ENCODE peak calls at places on chromosomes 3 and 15, in seven cellular contexts. C, E, S, I, Z, F and T are unnamed samples.

GRCh38 chr3:151366993-151367392 is 17.6 kb downstream of the P2RY12 start:
- DNase-seq in C (no peak), E (no peak), S (no peak), I (no peak), Z (no peak), F (no peak), T (no peak)

GRCh38 chr3:48013288-48013980 is 2.8 kb downstream of the MAP4 start:
- DNase-seq in C (no peak), E (peak), S (peak), I (peak), Z (peak), F (peak), T (peak)

GRCh38 chr15:91099616-91100560 is at the start of gene SV2B:
- DNase-seq in C (peak), E (peak), S (peak), I (peak), Z (peak), F (peak), T (peak)

GRCh38 chr3:175340338-175341015 is 481.3 kb downstream of the NAALADL2 start:
- DNase-seq in C (no peak), E (no peak), S (no peak), I (no peak), Z (no peak), F (no peak), T (no peak)

GRCh38 chr3:191238321-191238817 is 39.3 kb downstream of the OSTN start:
- DNase-seq in C (no peak), E (peak), S (peak), I (no peak), Z (peak), F (peak), T (peak)

GRCh38 chr15:35293353-35294130 is 208.4 kb upstream of the NANOGP8 start:
- DNase-seq in C (peak), E (peak), S (peak), I (peak), Z (peak), F (peak), T (peak)

GRCh38 chr3:193930247-193930646 is 205.7 kb upstream of the HES1 start:
- DNase-seq in C (no peak), E (no peak), S (no peak), I (no peak), Z (no peak), F (no peak), T (no peak)

GRCh38 chr3:71629289-71630252 is 46.0 kb upstream of the FOXP1 start:
- DNase-seq in C (no peak), E (peak), S (peak), I (no peak), Z (peak), F (peak), T (no peak)

GRCh38 chr3:185537369-185537970 is 14.9 kb downstream of the LIPH start:
- DNase-seq in C (no peak), E (peak), S (peak), I (peak), Z (peak), F (peak), T (peak)

GRCh38 chr15:66042624-66043023 is 173.3 kb downstream of the RAB11A start:
- DNase-seq in C (peak), E (no peak), S (no peak), I (peak), Z (no peak), F (no peak), T (no peak)

GRCh38 chr3:163614886-163615285 is 1463.4 kb downstream of the SI start:
- DNase-seq in C (no peak), E (no peak), S (no peak), I (no peak), Z (no peak), F (no peak), T (no peak)

GRCh38 chr15:98277602-98278001 is 317.1 kb downstream of the ARRDC4 start:
- DNase-seq in C (no peak), E (no peak), S (no peak), I (no peak), Z (no peak), F (no peak), T (no peak)

GRCh38 chr15:81312790-81313543 is 11.0 kb downstream of the STARD5 start:
- DNase-seq in C (no peak), E (peak), S (peak), I (peak), Z (peak), F (peak), T (peak)

GRCh38 chr3:114649331-114649730 is 355.5 kb downstream of the TIGIT start:
- DNase-seq in C (no peak), E (peak), S (peak), I (peak), Z (peak), F (peak), T (peak)

GRCh38 chr3:138371070-138371950 is 22.9 kb downstream of the MRAS start:
- DNase-seq in C (no peak), E (no peak), S (no peak), I (no peak), Z (no peak), F (no peak), T (no peak)

GRCh38 chr3:146134348-146135117 is 26.5 kb downstream of the PLOD2 start:
- DNase-seq in C (no peak), E (no peak), S (peak), I (no peak), Z (no peak), F (peak), T (no peak)

GRCh38 chr3:29283297-29283681 is 2.4 kb downstream of the RBMS3 start:
- DNase-seq in C (no peak), E (peak), S (peak), I (peak), Z (no peak), F (peak), T (no peak)

DNA sequence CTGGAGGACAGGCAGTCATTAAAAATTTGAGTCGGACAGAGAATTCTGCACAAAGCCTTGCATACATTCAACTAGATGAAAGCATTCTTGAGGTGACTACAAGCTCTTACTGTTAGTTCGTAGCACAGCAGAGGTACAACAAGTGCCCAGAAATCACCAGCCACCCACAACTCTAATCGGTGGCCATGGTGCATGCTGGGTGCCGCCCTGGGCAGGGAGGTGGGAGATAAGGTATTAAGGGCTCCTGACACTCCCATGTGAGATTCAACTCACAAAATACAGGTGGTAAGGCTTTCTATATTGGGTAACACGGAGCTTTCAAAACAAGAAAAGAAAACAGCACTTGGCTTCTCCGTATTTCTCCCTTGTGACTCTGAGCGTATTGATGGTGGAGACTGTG is 66.0 kb downstream of the MEIS2 start:
- DNase-seq in C (no peak), E (no peak), S (no peak), I (no peak), Z (no peak), F (no peak), T (no peak)
- H3K9ac ChIP-seq in C (no peak), E (no peak), S (no peak), I (no peak), Z (no peak), F (no peak), T (no peak)

GRCh38 chr15:45099549-45100165 is 14.3 kb downstream of the DUOX2 start:
- DNase-seq in C (no peak), E (no peak), S (no peak), I (no peak), Z (no peak), F (no peak), T (no peak)
- H3K9ac ChIP-seq in C (no peak), E (no peak), S (no peak), I (no peak), Z (no peak), F (no peak), T (no peak)

GRCh38 chr3:24002129-24002528 is 57.0 kb downstream of the NR1D2 start:
- DNase-seq in C (no peak), E (no peak), S (no peak), I (no peak), Z (no peak), F (no peak), T (no peak)
- H3K9ac ChIP-seq in C (no peak), E (no peak), S (no peak), I (no peak), Z (no peak), F (no peak), T (no peak)

GRCh38 chr15:85035980-85036379 is 54.3 kb downstream of the PDE8A start:
- DNase-seq in C (no peak), E (no peak), S (no peak), I (no peak), Z (no peak), F (no peak), T (no peak)

GRCh38 chr15:85031944-85032587 is 50.4 kb downstream of the PDE8A start:
- DNase-seq in C (no peak), E (no peak), S (no peak), I (no peak), Z (no peak), F (no peak), T (no peak)

GRCh38 chr15:85030301-85031049 is 48.8 kb downstream of the PDE8A start:
- DNase-seq in C (no peak), E (peak), S (peak), I (peak), Z (peak), F (no peak), T (peak)

GRCh38 chr15:85031086-85031943 is 49.7 kb downstream of the PDE8A start:
- DNase-seq in C (no peak), E (no peak), S (no peak), I (no peak), Z (no peak), F (no peak), T (no peak)

DNA sequence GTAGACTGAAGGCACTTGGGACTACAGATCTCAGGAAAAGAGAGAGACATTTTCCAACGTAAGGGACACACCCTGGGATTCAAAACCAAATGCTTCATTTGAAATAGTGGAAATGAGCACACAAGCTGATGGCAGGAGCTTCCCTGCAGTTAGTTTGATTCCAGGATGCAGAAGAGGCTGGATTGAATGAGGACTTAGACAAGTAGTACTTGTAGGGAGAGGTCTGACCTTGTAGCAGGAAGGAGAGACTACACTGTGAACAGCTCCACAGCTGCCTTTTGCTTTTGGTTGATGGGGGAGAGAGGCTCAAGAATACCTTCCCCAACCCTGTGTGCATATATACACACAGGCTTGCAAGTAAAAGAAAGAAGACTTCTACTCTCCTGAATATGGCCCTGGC is 51.5 kb downstream of the PDE8A start:
- DNase-seq in C (no peak), E (no peak), S (no peak), I (no peak), Z (no peak), F (no peak), T (no peak)
- H3K9ac ChIP-seq in C (no peak), E (no peak), S (no peak), I (no peak), Z (no peak), F (no peak), T (no peak)

GRCh38 chr15:39156636-39157255 is 424.1 kb upstream of the THBS1 start:
- DNase-seq in C (no peak), E (no peak), S (no peak), I (no peak), Z (no peak), F (no peak), T (no peak)
- H3K9ac ChIP-seq in C (no peak), E (no peak), S (no peak), I (no peak), Z (no peak), F (peak), T (no peak)

DNA sequence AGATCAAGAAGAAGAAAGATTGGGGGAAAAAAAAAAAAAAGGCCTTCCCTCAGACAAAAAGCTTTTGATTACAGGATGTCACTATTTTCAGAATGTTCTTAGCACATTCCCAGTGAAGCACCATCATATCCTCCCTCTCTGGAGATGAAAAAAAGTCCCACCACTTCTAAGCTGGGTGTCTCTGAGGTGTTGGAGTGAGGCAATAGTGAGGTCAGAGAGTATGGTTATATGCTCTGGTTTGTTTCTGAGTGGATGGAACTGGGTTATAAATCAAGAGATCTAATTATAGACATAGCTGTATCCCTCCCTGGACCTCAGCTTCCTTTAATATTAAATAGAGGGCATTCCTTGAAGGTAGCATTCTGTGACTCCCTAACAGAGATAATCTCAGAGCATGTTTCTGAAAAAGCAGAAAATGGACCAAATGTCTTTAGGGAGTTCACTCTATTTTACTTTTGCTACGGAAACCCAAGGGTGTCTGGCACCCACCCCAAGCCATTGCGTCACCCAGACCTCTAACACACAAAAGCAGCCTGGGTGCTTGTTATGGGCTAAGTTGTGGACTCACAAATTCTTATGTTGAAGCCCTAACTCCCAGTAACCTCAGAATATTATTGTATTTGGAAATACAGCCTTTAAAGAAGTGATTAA is 81.7 kb downstream of the MB21D2 start:
- DNase-seq in C (no peak), E (peak), S (peak), I (no peak), Z (peak), F (peak), T (no peak)
- H3K9ac ChIP-seq in C (no peak), E (peak), S (no peak), I (no peak), Z (no peak), F (peak), T (no peak)